ENCODE peak calls at places on chromosomes 12 and 14, in eight cellular contexts. R, W, K, Q, Y, A, S and X are unnamed samples.

GRCh38 chr14:65214741-65215140 is 112.4 kb upstream of the MAX start:
- DNase-seq in R (no peak), W (no peak), K (no peak), Q (no peak), Y (no peak), A (no peak), S (no peak), X (no peak)

GRCh38 chr14:32468955-32469354 is 139.9 kb downstream of the AKAP6 start:
- DNase-seq in R (peak), W (peak), K (no peak), Q (peak), Y (no peak), A (no peak), S (peak), X (no peak)

GRCh38 chr12:25364529-25365339 is 114.0 kb upstream of the KRAS start:
- DNase-seq in R (no peak), W (no peak), K (no peak), Q (no peak), Y (no peak), A (no peak), S (no peak), X (no peak)

GRCh38 chr14:55913324-55914035 is 204.7 kb upstream of the PELI2 start:
- DNase-seq in R (peak), W (peak), K (no peak), Q (peak), Y (no peak), A (no peak), S (no peak), X (no peak)

GRCh38 chr14:74881425-74882102 is at the start of gene DLST:
- DNase-seq in R (peak), W (no peak), K (peak), Q (peak), Y (peak), A (peak), S (peak), X (peak)

GRCh38 chr14:96762650-96763049 is 34.5 kb upstream of the VRK1 start:
- DNase-seq in R (peak), W (no peak), K (peak), Q (no peak), Y (peak), A (peak), S (peak), X (no peak)

GRCh38 chr12:62977419-62977818 is 42.5 kb upstream of the PPM1H start:
- DNase-seq in R (peak), W (no peak), K (no peak), Q (no peak), Y (no peak), A (no peak), S (peak), X (no peak)

GRCh38 chr12:6869049-6870021 is 2.0 kb downstream of the TPI1 start:
- DNase-seq in R (peak), W (no peak), K (peak), Q (peak), Y (peak), A (peak), S (peak), X (peak)

DNA sequence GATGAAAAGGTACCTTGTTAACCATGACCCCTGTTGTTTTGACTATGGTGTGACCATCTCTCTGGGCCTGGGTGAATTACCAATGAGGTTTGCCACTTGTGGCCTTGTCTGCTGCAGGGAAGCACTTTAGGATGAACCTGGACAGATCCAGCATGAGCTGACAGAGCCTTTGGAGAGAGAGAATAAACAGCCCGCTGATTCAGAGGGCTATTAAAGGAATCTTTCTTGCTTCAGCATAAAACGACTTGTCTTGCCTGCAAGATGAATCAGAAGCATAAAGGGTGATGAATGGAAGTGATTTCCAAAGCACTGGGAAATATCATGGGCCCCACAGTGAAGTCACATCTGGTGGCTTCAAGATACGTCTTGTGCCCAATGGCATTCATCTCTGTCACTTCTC is 69.0 kb upstream of the WSCD2 start:
- DNase-seq in R (no peak), W (no peak), K (no peak), Q (no peak), Y (no peak), A (no peak), S (no peak), X (no peak)
- TF ChIP-seq CTCF in R (no peak), W (no peak), K (no peak), Q (no peak), Y (no peak), A (no peak), S (no peak), X (no peak)

GRCh38 chr12:67223225-67223624 is 45.9 kb upstream of the CAND1 start:
- DNase-seq in R (no peak), W (peak), K (no peak), Q (no peak), Y (peak), A (no peak), S (no peak), X (no peak)

GRCh38 chr12:67217647-67218046 is 51.5 kb upstream of the CAND1 start:
- DNase-seq in R (no peak), W (no peak), K (no peak), Q (no peak), Y (no peak), A (no peak), S (no peak), X (no peak)

GRCh38 chr12:67220065-67220464 is 49.1 kb upstream of the CAND1 start:
- DNase-seq in R (peak), W (no peak), K (peak), Q (no peak), Y (no peak), A (no peak), S (peak), X (no peak)

DNA sequence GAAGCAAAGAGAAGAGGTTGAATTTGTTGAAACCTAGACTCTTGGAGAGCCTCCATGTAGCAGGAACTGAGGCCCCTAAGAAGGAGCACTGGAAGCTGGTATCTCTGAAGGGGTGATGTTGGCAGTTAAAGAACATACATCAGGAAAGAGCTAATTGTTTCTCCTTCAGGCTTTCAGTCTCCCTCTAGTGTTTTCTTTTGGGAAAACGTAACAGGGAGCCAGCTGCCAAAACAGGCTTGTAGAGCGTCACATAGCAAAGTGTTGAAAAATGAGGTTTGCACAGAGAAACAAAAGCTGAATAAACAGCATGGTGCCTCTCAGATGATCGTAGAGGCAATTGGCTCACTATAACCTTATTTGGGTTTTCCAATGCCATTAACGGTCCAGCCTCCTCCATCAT is 46.9 kb upstream of the CAND1 start:
- DNase-seq in R (peak), W (no peak), K (peak), Q (peak), Y (peak), A (no peak), S (peak), X (no peak)
- TF ChIP-seq CTCF in R (peak), W (peak), K (peak), Q (peak), Y (peak), A (peak), S (peak), X (peak)

DNA sequence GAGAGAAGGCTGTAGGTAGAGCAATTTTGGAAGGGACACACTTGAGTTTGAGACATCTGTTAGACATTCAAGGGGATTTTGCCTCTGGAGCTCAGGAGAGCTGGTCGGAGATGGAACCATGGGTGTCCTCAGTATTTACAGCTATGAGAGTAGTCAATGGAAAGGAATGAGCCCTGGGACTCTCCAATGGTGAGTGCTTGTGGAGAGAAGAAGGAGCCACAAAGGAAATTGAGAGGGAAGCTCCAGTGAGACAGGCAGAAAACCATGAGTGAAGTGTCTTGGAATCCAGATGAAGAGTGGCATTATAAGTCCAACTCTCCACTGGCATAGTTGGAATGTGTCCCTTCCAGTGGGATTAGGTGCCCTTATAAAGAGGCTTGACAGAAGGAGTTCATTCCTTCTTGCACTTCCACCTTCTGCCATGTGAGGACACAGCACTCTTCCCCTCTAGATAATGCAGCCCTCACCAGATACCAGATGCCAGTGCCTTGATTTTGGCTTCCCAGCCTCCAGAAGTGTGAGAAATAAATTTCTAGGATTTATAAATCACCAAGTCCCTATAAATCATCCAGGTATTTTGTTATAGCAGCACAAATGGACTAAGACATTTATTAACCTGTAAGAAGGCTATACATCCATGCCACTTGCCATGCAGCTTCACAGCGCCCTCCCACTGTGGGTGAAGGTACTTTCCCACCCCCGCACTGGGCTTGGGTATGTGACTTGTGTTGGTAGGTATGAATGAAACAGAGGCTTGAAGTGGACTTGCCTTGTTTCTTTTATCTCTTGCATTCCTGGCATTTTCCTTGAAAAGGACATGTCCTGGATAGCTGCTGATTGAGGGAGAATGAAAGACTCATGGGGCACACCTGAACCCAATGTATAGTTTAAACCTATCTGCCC is 27.3 kb downstream of the LLPH start:
- DNase-seq in R (no peak), W (no peak), K (no peak), Q (no peak), Y (no peak), A (no peak), S (no peak), X (no peak)
- TF ChIP-seq CTCF in R (no peak), W (peak), K (no peak), Q (peak), Y (peak), A (no peak), S (peak), X (peak)

GRCh38 chr12:132600048-132601032 is 10.0 kb downstream of the LRCOL1 start:
- DNase-seq in R (peak), W (no peak), K (peak), Q (no peak), Y (peak), A (peak), S (peak), X (peak)
- TF ChIP-seq CTCF in R (peak), W (peak), K (no peak), Q (peak), Y (peak), A (peak), S (peak), X (peak)

GRCh38 chr14:34227834-34228662 is 234.0 kb downstream of the SPTSSA start:
- DNase-seq in R (peak), W (no peak), K (peak), Q (peak), Y (peak), A (peak), S (no peak), X (peak)
- TF ChIP-seq CTCF in R (peak), W (peak), K (peak), Q (peak), Y (peak), A (peak), S (peak), X (peak)

GRCh38 chr14:104690266-104690711 is 871 bp downstream of the INF2 start:
- DNase-seq in R (peak), W (no peak), K (no peak), Q (no peak), Y (no peak), A (no peak), S (no peak), X (no peak)

GRCh38 chr14:104689620-104690265 is 325 bp downstream of the INF2 start:
- DNase-seq in R (peak), W (no peak), K (no peak), Q (no peak), Y (peak), A (peak), S (no peak), X (no peak)

GRCh38 chr14:104688505-104688754 is 988 bp upstream of the INF2 start:
- DNase-seq in R (no peak), W (no peak), K (no peak), Q (no peak), Y (no peak), A (no peak), S (no peak), X (no peak)

GRCh38 chr14:104687601-104688504 is 1.6 kb upstream of the INF2 start:
- DNase-seq in R (peak), W (no peak), K (no peak), Q (no peak), Y (no peak), A (peak), S (peak), X (peak)

GRCh38 chr14:104688755-104689619 is at the start of gene INF2:
- DNase-seq in R (peak), W (no peak), K (peak), Q (no peak), Y (peak), A (peak), S (no peak), X (peak)
- TF ChIP-seq CTCF in R (no peak), W (no peak), K (no peak), Q (no peak), Y (no peak), A (no peak), S (no peak), X (peak)

GRCh38 chr12:74415633-74416032 is 122.0 kb upstream of the ATXN7L3B start:
- DNase-seq in R (peak), W (no peak), K (peak), Q (no peak), Y (peak), A (peak), S (peak), X (no peak)
- TF ChIP-seq CTCF in R (peak), W (peak), K (peak), Q (peak), Y (peak), A (peak), S (peak), X (peak)

GRCh38 chr12:70719672-70720420 is 82.6 kb upstream of the PTPRB start:
- DNase-seq in R (peak), W (no peak), K (peak), Q (peak), Y (peak), A (peak), S (peak), X (peak)

GRCh38 chr12:70722584-70723343 is 85.5 kb upstream of the PTPRB start:
- DNase-seq in R (no peak), W (no peak), K (peak), Q (no peak), Y (no peak), A (no peak), S (no peak), X (no peak)

GRCh38 chr12:70721958-70722357 is 84.7 kb upstream of the PTPRB start:
- DNase-seq in R (no peak), W (no peak), K (peak), Q (no peak), Y (no peak), A (no peak), S (no peak), X (no peak)

GRCh38 chr12:70721216-70721615 is 84.0 kb upstream of the PTPRB start:
- DNase-seq in R (no peak), W (no peak), K (no peak), Q (no peak), Y (no peak), A (no peak), S (no peak), X (no peak)

DNA sequence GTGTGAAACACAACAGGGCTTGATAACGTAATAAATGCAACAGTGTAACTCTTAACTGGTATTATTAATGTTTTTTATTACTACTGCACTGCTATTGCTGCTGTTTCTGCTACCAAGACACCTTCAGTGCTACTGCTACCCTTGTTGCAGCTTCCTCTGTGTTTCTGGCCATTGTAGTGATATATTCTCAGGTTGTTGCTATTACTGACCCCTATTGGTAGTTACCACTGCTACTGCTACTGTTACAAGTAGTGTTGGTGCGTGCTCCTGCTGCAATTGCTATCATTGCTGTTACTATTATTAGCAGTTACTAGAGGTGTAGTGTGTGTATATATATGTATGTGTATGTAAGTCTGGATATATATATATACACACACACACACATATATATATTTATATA is 87.2 kb upstream of the PTPRB start:
- DNase-seq in R (peak), W (no peak), K (no peak), Q (no peak), Y (peak), A (no peak), S (peak), X (no peak)
- TF ChIP-seq CTCF in R (peak), W (peak), K (peak), Q (peak), Y (peak), A (peak), S (peak), X (peak)

DNA sequence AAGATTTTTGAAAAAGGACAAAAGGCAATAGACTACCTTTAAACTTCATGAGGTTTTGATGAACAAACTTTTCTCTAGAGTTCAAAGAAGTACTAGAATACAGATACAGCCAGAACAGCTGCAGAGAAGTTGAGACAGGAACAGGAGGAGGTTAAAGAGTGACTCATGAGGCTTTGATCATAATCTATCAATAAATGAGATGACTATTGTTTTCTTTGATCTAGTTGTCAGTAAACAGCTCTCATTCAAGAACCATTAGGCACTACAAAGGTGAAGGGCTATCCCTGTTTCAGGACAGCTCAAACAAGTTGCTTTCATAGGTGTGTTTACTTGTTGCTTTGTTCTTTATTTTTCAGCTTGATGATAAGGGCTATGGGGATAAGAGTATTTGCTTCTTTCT is 2.4 kb downstream of the WASHC3 start:
- DNase-seq in R (no peak), W (no peak), K (no peak), Q (no peak), Y (no peak), A (no peak), S (peak), X (no peak)
- TF ChIP-seq CTCF in R (no peak), W (no peak), K (no peak), Q (no peak), Y (no peak), A (no peak), S (no peak), X (no peak)